ENCODE peak calls at places on chromosomes 5 and 9, in nine cellular contexts. D, C, V, B, S, Q, E, T and N are unnamed samples.

GRCh38 chr9:9893837-9894236 is 719.0 kb downstream of the PTPRD start:
- DNase-seq in S (no peak), D (no peak), T (peak; percentile 74), B (no peak), C (no peak), V (no peak), Q (no peak), E (no peak), N (no peak)

GRCh38 chr9:124140941-124141568 is 116.7 kb upstream of the NEK6 start:
- DNase-seq in Q (no peak), D (no peak), E (no peak), C (no peak), S (no peak), B (no peak), V (no peak), T (no peak), N (no peak)

GRCh38 chr5:149854881-149855280 is 89.7 kb downstream of the PDE6A start:
- DNase-seq in C (no peak), Q (no peak), D (no peak), S (no peak), E (no peak), V (no peak), B (no peak), T (no peak), N (no peak)

GRCh38 chr5:6503342-6503741 is 54.7 kb downstream of the UBE2QL1 start:
- DNase-seq in S (no peak), Q (no peak), B (no peak), E (no peak), C (no peak), V (no peak), T (no peak), D (no peak), N (no peak)

GRCh38 chr5:10768304-10768899 is 7.4 kb upstream of the DAP start:
- DNase-seq in T (no peak), E (no peak), D (no peak), C (no peak), V (no peak), S (no peak), Q (no peak), B (no peak), N (no peak)

GRCh38 chr5:15034379-15034778 is 162.8 kb upstream of the ANKH start:
- DNase-seq in B (no peak), S (no peak), D (no peak), C (no peak), E (no peak), Q (no peak), T (no peak), V (no peak), N (no peak)

GRCh38 chr5:14145356-14146334 is 2.5 kb downstream of the TRIO start:
- DNase-seq in Q (no peak), T (peak; percentile 94), D (no peak), B (peak; percentile 85), E (no peak), C (no peak), S (no peak), V (no peak), N (no peak)

GRCh38 chr9:133230093-133230492 is 21.0 kb upstream of the OBP2B start:
- DNase-seq in D (no peak), Q (no peak), S (no peak), C (no peak), T (no peak), V (no peak), E (no peak), B (no peak), N (no peak)

GRCh38 chr5:172713113-172713808 is 57.7 kb downstream of the DUSP1 start:
- DNase-seq in E (peak; percentile 68), B (no peak), V (peak; percentile 74), C (no peak), T (no peak), D (peak; percentile 74), S (peak; percentile 64), Q (no peak), N (peak; percentile 41)

GRCh38 chr5:1730487-1730847 is 69.2 kb downstream of the MRPL36 start:
- DNase-seq in D (no peak), T (no peak), V (no peak), B (no peak), Q (no peak), S (no peak), E (no peak), C (peak; percentile 26), N (no peak)

GRCh38 chr9:10052181-10052580 is 560.6 kb downstream of the PTPRD start:
- DNase-seq in B (no peak), E (no peak), S (no peak), T (no peak), D (no peak), V (no peak), C (no peak), Q (no peak), N (no peak)

GRCh38 chr9:129697111-129697955 is 31.9 kb downstream of the PRRX2 start:
- DNase-seq in Q (peak; percentile 51), S (peak; percentile 3), V (peak; percentile 74), D (peak; percentile 72), B (peak; percentile 92), E (peak; percentile 33), T (no peak), C (peak; percentile 86), N (no peak)

GRCh38 chr9:5549671-5550650 is 39.6 kb downstream of the PDCD1LG2 start:
- DNase-seq in Q (no peak), C (no peak), S (no peak), B (peak; percentile 26), D (no peak), T (peak; percentile 44), V (no peak), E (no peak), N (no peak)

GRCh38 chr5:96885518-96886338 is 9.4 kb downstream of the ERAP2 start:
- DNase-seq in C (no peak), T (no peak), D (no peak), Q (no peak), V (no peak), S (no peak), E (no peak), B (no peak), N (peak; percentile 75)